ENCODE peak calls at places on chromosomes 2 and 18, in seven cellular contexts. N is uterus, T is left lung, P is HFFc6, K is right lobe of liver, C is H9, R is foreskin fibroblast. X is an unnamed sample.

GRCh38 chr2:16718551-16719404 is 53.1 kb upstream of the CYRIA start:
- DNase-seq in T (no peak), R (no peak), N (no peak), K (no peak), P (no peak), C (no peak), X (no peak)

GRCh38 chr18:62992877-62993365 is 277.6 kb downstream of the PHLPP1 start:
- DNase-seq in T (no peak), K (no peak), N (no peak), R (no peak), C (no peak), P (no peak), X (no peak)

GRCh38 chr2:9703701-9704221 is 73.0 kb upstream of the YWHAQ start:
- DNase-seq in K (no peak), R (peak), T (no peak), C (no peak), P (peak), N (no peak), X (no peak)

GRCh38 chr2:141703506-141703905 is 427.3 kb downstream of the LRP1B start:
- DNase-seq in K (no peak), C (no peak), R (no peak), P (no peak), N (no peak), T (no peak), X (no peak)

GRCh38 chr2:11286749-11287148 is 57.7 kb downstream of the ROCK2 start:
- DNase-seq in R (peak), K (no peak), N (no peak), T (no peak), P (peak), C (no peak), X (no peak)

GRCh38 chr18:79438089-79438488 is 42.4 kb downstream of the NFATC1 start:
- DNase-seq in P (no peak), N (no peak), K (no peak), C (no peak), T (no peak), R (no peak), X (no peak)

GRCh38 chr2:143489135-143489534 is 359.9 kb downstream of the ARHGAP15 start:
- DNase-seq in P (peak), C (no peak), R (peak), N (no peak), K (no peak), T (no peak), X (no peak)

GRCh38 chr2:135798762-135799161 is 38.2 kb downstream of the LCT start:
- DNase-seq in T (no peak), K (no peak), P (peak), C (no peak), N (no peak), R (peak), X (no peak)

GRCh38 chr2:72576861-72577260 is 249.0 kb downstream of the EXOC6B start:
- DNase-seq in C (no peak), P (peak), R (peak), N (no peak), K (no peak), T (no peak), X (no peak)

GRCh38 chr2:239216614-239217273 is 184.1 kb downstream of the HDAC4 start:
- DNase-seq in R (no peak), N (no peak), T (no peak), C (no peak), P (no peak), K (no peak), X (no peak)

GRCh38 chr18:10928971-10929373 is 220.4 kb downstream of the PIEZO2 start:
- DNase-seq in T (no peak), N (no peak), K (no peak), R (peak), P (peak), C (no peak), X (peak)

GRCh38 chr2:14745288-14746076 is 113.0 kb downstream of the LRATD1 start:
- DNase-seq in T (no peak), R (peak), K (no peak), C (no peak), N (no peak), P (no peak), X (no peak)

GRCh38 chr2:182554950-182555349 is 128.1 kb upstream of the PDE1A start:
- DNase-seq in C (no peak), R (no peak), P (no peak), N (no peak), K (no peak), T (no peak), X (no peak)

GRCh38 chr18:2964349-2965010 is 48.5 kb downstream of the LPIN2 start:
- DNase-seq in T (no peak), P (no peak), K (no peak), R (no peak), N (no peak), C (no peak), X (no peak)

GRCh38 chr2:65294701-65295100 is 67.1 kb downstream of the ACTR2 start:
- DNase-seq in K (no peak), N (no peak), R (no peak), C (no peak), T (no peak), P (no peak), X (no peak)

GRCh38 chr2:216315817-216316603 is 56.3 kb downstream of the MARCHF4 start:
- DNase-seq in R (peak), T (no peak), P (peak), C (peak), N (no peak), K (peak), X (no peak)

GRCh38 chr2:45938649-45939511 is 287.4 kb downstream of the PRKCE start:
- DNase-seq in R (peak), P (peak), T (peak), C (peak), N (peak), K (peak), X (no peak)

GRCh38 chr2:213188971-213189899 is 37.8 kb upstream of the IKZF2 start:
- DNase-seq in C (peak), K (no peak), N (no peak), T (no peak), P (peak), R (peak), X (no peak)

GRCh38 chr2:23425886-23426283 is 40.9 kb downstream of the KLHL29 start:
- DNase-seq in P (no peak), C (peak), T (no peak), K (no peak), R (no peak), N (no peak), X (no peak)

GRCh38 chr2:168816369-168816768 is 13.9 kb downstream of the NOSTRIN start:
- DNase-seq in N (no peak), K (no peak), T (no peak), P (peak), C (no peak), R (peak), X (no peak)

GRCh38 chr2:172182624-172183023 is 79.9 kb upstream of the DLX2 start:
- DNase-seq in T (no peak), R (no peak), C (no peak), K (no peak), P (no peak), N (no peak), X (no peak)

GRCh38 chr2:217185265-217185995 is 325.6 kb upstream of the TNP1 start:
- DNase-seq in C (no peak), P (no peak), R (no peak), K (no peak), T (no peak), N (no peak), X (no peak)

GRCh38 chr2:219887870-219888269 is 260.4 kb downstream of the SLC4A3 start:
- DNase-seq in C (no peak), P (no peak), K (no peak), T (no peak), R (no peak), N (no peak), X (no peak)

GRCh38 chr2:65842104-65842503 is 409.7 kb upstream of the SPRED2 start:
- DNase-seq in R (no peak), K (no peak), T (no peak), C (no peak), N (no peak), P (no peak), X (no peak)

GRCh38 chr18:79789901-79790885 is 7.5 kb upstream of the KCNG2 start:
- DNase-seq in C (no peak), K (peak), T (peak), N (no peak), P (no peak), R (no peak), X (no peak)

GRCh38 chr2:215049341-215049740 is 89.1 kb downstream of the ABCA12 start:
- DNase-seq in N (no peak), P (no peak), K (no peak), R (no peak), C (no peak), T (no peak), X (no peak)

GRCh38 chr2:85925216-85925671 is 36.5 kb upstream of the ST3GAL5 start:
- DNase-seq in T (no peak), R (no peak), P (no peak), K (no peak), C (no peak), N (no peak), X (no peak)

GRCh38 chr2:68466361-68466777 is 725 bp downstream of the FBXO48 start:
- DNase-seq in P (peak), C (no peak), R (peak), T (no peak), N (no peak), K (no peak), X (peak)

GRCh38 chr2:178397002-178397605 is 53.9 kb downstream of the PRKRA start:
- DNase-seq in T (no peak), P (peak), R (peak), C (no peak), K (no peak), N (no peak), X (peak)

GRCh38 chr18:8479826-8480225 is 129.4 kb upstream of the RAB12 start:
- DNase-seq in T (no peak), K (no peak), P (no peak), C (no peak), N (no peak), R (no peak), X (no peak)

GRCh38 chr2:42905341-42906114 is 113.1 kb upstream of the HAAO start:
- DNase-seq in R (peak), K (no peak), C (no peak), P (no peak), N (peak), T (no peak), X (no peak)

GRCh38 chr2:177256026-177256425 is 8.5 kb downstream of the NFE2L2 start:
- DNase-seq in K (no peak), N (no peak), C (no peak), P (no peak), T (no peak), R (no peak), X (no peak)

GRCh38 chr2:177253704-177254103 is 10.8 kb downstream of the NFE2L2 start:
- DNase-seq in R (no peak), C (no peak), K (no peak), N (no peak), T (no peak), P (no peak), X (no peak)

GRCh38 chr2:177252808-177253531 is 11.6 kb downstream of the NFE2L2 start:
- DNase-seq in N (no peak), R (no peak), T (no peak), C (no peak), K (no peak), P (no peak), X (no peak)

GRCh38 chr2:177255227-177255601 is 9.3 kb downstream of the NFE2L2 start:
- DNase-seq in R (no peak), C (no peak), N (no peak), P (no peak), T (no peak), K (no peak), X (no peak)

DNA sequence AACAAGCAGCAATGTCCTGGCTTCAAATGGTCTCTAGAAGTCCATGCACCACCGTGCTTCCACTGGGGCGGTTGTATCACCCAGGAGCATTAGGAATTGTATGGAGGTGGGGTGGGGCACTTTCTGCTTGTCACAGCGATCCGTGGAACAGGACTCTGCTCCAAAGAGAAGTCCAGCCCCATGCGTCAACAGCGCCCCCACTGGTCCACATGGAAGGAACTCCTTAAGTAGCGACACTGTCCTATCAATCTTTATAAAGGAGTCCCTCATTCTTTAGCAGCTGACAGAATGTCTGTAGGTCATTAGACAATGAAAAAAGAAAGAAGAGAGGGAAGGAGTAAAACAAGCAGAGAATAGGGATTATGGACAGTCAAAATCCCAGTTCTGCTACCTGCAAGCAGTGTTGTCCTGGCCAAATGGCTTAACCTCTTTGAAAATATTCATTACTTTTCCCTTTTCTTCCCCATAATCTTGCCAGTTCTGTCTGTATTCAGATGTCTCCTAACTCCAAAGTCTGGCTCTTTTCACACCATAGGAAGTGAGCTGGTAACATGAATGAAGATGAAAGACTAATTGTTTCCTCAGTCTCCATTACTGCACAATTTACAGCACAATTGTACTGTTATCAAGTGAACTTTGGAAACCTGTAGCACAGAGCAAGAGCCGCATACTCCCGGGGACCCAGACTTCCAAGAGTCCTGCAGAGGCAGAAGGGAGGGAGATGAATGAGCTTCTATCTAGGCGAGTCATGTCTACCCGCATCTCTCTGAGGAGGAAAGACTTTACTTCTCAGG is 9.9 kb downstream of the NFE2L2 start:
- DNase-seq in C (peak), R (no peak), T (peak), P (peak), N (no peak), K (peak), X (no peak)
- TF ChIP-seq CTCF in C (peak), R (peak), T (peak), P (peak), N (no peak), K (no peak), X (peak)

DNA sequence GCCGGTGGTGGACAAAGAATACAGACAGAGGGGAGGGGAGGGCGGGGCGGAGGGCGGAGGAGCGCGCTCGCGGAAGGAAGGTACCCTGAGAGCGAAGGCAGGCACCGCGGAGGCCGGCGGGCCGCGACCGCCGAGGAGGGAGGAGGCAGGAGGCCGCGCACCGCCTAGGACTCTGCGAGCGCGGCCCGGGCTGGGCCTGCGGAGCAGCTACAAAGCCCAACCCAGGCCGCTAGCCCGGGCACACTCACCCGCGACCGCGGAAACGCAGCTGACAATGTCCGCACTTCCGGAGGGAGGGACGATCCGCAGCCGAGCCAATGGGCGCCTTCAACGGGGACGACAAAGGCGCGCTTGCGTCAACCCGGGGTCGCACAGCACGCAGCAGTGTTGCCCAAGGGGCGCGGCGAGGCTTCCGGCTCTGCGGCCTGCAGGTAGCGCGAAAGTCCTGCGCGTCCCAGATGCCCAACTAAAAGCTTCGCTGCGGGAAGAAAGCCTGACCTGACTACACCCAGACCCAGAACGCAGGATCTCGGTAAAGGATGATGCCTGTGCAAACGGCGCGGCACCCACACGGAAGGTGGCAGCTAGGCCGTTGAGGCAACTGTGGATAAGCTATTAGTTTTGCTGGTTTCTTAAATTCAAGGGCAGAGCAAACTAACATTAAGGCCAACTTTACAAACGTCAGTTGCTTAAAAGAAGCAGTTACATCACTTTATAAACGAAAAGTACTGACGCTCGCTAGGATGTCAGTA is at the start of gene C18orf32:
- DNase-seq in N (peak), K (peak), R (peak), P (peak), T (peak), C (peak), X (peak)
- TF ChIP-seq CTCF in N (no peak), K (no peak), R (no peak), P (no peak), T (no peak), C (no peak), X (no peak)

DNA sequence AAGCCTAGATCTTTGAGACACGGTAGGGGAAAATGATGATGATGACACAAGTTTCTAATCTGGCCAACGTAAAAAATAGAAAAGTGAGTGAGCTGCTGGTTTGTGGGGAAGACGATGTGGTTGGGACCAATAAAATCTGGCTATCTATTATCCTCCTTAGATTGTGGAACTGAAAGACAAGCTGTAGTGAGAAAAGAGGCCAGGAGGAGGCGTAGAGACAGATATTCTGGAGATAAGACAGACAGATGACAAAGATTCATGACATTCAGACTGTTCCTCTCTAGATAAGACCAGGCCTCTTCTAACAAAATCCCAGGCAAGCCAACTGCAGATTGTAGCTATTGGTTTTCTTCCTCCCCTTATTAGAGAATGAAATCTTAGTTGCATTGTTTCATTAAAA is 376.3 kb upstream of the UBE2E3 start:
- DNase-seq in C (no peak), K (no peak), N (no peak), T (no peak), R (peak), P (no peak), X (peak)
- TF ChIP-seq CTCF in C (peak), K (no peak), N (no peak), T (no peak), R (no peak), P (peak), X (peak)

GRCh38 chr18:39487932-39488331 is 1922.3 kb upstream of the CELF4 start:
- DNase-seq in K (no peak), R (no peak), T (no peak), C (no peak), N (no peak), P (no peak), X (no peak)

GRCh38 chr18:39481281-39481680 is 1915.7 kb upstream of the CELF4 start:
- DNase-seq in P (no peak), K (no peak), C (no peak), N (no peak), R (no peak), T (no peak), X (no peak)

GRCh38 chr18:39485696-39486095 is 1920.1 kb upstream of the CELF4 start:
- DNase-seq in T (no peak), N (no peak), K (no peak), P (peak), C (no peak), R (no peak), X (no peak)

GRCh38 chr18:39489426-39489825 is 1923.8 kb upstream of the CELF4 start:
- DNase-seq in C (no peak), R (peak), P (no peak), N (no peak), K (no peak), T (no peak), X (no peak)

GRCh38 chr18:39486268-39486667 is 1920.7 kb upstream of the CELF4 start:
- DNase-seq in P (no peak), R (no peak), T (no peak), K (no peak), N (no peak), C (no peak), X (no peak)
- TF ChIP-seq CTCF in P (peak), R (no peak), T (no peak), K (no peak), N (no peak), C (peak), X (no peak)

GRCh38 chr18:32893915-32894314 is 121.1 kb upstream of the KLHL14 start:
- DNase-seq in R (no peak), P (no peak), N (no peak), C (no peak), K (no peak), T (no peak), X (no peak)
- TF ChIP-seq CTCF in R (no peak), P (no peak), N (no peak), C (peak), K (no peak), T (no peak), X (no peak)

GRCh38 chr2:54723300-54724149 is at the start of gene EML6:
- DNase-seq in K (peak), C (peak), R (peak), P (peak), T (peak), N (peak), X (peak)
- TF ChIP-seq CTCF in K (peak), C (peak), R (peak), P (peak), T (no peak), N (peak), X (peak)

DNA sequence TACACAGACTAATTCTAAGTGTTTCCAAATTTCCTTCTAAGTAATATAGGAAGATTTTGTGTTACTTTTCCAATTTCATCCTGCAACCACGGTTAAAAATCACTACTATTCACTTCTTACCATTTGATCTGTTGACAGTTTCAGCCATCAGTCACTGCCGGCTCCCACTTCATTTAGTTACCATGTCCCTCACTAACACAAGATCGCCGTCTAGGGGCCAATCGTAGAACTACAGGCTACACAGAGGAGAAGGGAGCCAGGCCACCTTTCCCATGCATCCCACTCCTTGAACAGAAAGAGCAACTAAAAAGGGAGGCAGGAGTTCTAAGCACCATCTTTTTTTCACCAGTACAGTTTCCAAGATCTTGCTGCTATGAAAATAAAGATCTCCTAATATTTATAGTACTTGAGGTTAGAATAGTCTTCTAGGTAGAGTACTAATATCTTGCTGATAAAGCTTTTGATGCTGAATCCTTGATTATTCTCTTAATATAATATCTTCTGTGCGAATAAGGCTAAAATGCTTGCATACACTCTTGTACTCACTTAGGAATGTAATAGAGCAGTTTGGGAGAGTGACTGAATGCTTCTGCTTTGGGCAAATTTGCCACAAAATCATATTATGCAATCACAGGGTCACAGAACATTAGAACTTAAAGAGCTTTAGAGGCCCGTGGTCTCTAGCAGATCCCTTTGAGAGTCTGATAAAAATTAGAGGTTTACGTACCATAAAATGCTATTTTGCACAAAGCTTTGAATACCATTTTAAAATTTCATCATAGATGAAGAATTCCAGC is 39.5 kb upstream of the CYP1B1 start:
- DNase-seq in N (peak), R (peak), T (no peak), C (peak), P (peak), K (peak), X (peak)
- TF ChIP-seq CTCF in N (peak), R (peak), T (peak), C (peak), P (peak), K (peak), X (peak)

X was measured in MM.1S.